ENCODE peak calls at places on chromosomes 11 and 22, in ten cellular contexts. Y is left lung, B is body of pancreas, E is AG04450, M is right atrium auricular region, F is BJ, G is epithelial cell of esophagus, D is left ventricle myocardium inferior, K is cardiac fibroblast, N is SK-N-SH. C is an unnamed sample.

GRCh38 chr11:45390407-45390806 is 104.3 kb upstream of the SYT13 start:
- DNase-seq in Y (no peak), B (no peak), E (no peak), M (no peak), F (no peak), G (no peak), D (no peak), K (peak; percentile 11), N (no peak), C (no peak)

GRCh38 chr11:11987503-11988022 is 20.9 kb downstream of the DKK3 start:
- DNase-seq in Y (no peak), B (no peak), E (no peak), M (no peak), F (no peak), G (peak; percentile 11), D (no peak), K (peak; percentile 55), N (no peak), C (no peak)

GRCh38 chr11:110837535-110838127 is 125.4 kb upstream of the ARHGAP20 start:
- DNase-seq in Y (no peak), B (no peak), E (no peak), M (no peak), F (no peak), G (no peak), D (no peak), K (peak; percentile 43), N (no peak), C (no peak)

GRCh38 chr11:69924308-69925161 is 105.3 kb upstream of the FGF3 start:
- DNase-seq in Y (no peak), B (no peak), E (no peak), M (no peak), F (no peak), G (no peak), D (no peak), K (no peak), N (no peak), C (no peak)

GRCh38 chr11:59822989-59823566 is 12.5 kb upstream of the MRPL16 start:
- DNase-seq in Y (no peak), B (peak; percentile 73), E (peak; percentile 13), M (no peak), F (no peak), G (peak; percentile 77), D (no peak), K (peak; percentile 72), N (peak; percentile 53), C (peak; percentile 66)

GRCh38 chr11:6404341-6405038 is 14.2 kb downstream of the SMPD1 start:
- DNase-seq in Y (no peak), B (no peak), E (no peak), M (no peak), F (no peak), G (peak; percentile 38), D (no peak), K (no peak), N (no peak), C (no peak)

GRCh38 chr11:113907155-113907554 is 2.6 kb downstream of the HTR3B start:
- DNase-seq in Y (no peak), B (no peak), E (no peak), M (no peak), F (no peak), G (no peak), D (no peak), K (no peak), N (no peak), C (no peak)

GRCh38 chr11:3808846-3809623 is 675 bp downstream of the PGAP2 start:
- DNase-seq in Y (no peak), B (peak; percentile 77), E (no peak), M (no peak), F (no peak), G (peak; percentile 82), D (no peak), K (peak; percentile 55), N (peak; percentile 68), C (peak; percentile 81)

GRCh38 chr22:32218470-32218869 is 13.6 kb upstream of the RFPL2 start:
- DNase-seq in Y (no peak), B (no peak), E (no peak), M (no peak), F (no peak), G (no peak), D (no peak), K (no peak), N (no peak), C (no peak)

GRCh38 chr11:15074206-15075161 is 1.1 kb downstream of the CALCB start:
- DNase-seq in Y (peak; percentile 91), B (peak; percentile 93), E (peak; percentile 20), M (peak; percentile 82), F (no peak), G (peak; percentile 79), D (peak; percentile 81), K (peak; percentile 74), N (peak; percentile 83), C (peak; percentile 83)

GRCh38 chr22:33386270-33386669 is 328.1 kb upstream of the SYN3 start:
- DNase-seq in Y (no peak), B (no peak), E (no peak), M (no peak), F (no peak), G (no peak), D (no peak), K (no peak), N (no peak), C (no peak)

GRCh38 chr22:25838960-25839741 is 97.2 kb downstream of the MYO18B start:
- DNase-seq in Y (no peak), B (no peak), E (no peak), M (no peak), F (no peak), G (no peak), D (no peak), K (no peak), N (no peak), C (no peak)

GRCh38 chr11:86244063-86244521 is 461 bp upstream of the EED start:
- DNase-seq in Y (peak; percentile 92), B (peak; percentile 92), E (peak; percentile 67), M (peak; percentile 86), F (no peak), G (peak; percentile 89), D (peak; percentile 87), K (no peak), N (peak; percentile 88), C (peak; percentile 95)

DNA sequence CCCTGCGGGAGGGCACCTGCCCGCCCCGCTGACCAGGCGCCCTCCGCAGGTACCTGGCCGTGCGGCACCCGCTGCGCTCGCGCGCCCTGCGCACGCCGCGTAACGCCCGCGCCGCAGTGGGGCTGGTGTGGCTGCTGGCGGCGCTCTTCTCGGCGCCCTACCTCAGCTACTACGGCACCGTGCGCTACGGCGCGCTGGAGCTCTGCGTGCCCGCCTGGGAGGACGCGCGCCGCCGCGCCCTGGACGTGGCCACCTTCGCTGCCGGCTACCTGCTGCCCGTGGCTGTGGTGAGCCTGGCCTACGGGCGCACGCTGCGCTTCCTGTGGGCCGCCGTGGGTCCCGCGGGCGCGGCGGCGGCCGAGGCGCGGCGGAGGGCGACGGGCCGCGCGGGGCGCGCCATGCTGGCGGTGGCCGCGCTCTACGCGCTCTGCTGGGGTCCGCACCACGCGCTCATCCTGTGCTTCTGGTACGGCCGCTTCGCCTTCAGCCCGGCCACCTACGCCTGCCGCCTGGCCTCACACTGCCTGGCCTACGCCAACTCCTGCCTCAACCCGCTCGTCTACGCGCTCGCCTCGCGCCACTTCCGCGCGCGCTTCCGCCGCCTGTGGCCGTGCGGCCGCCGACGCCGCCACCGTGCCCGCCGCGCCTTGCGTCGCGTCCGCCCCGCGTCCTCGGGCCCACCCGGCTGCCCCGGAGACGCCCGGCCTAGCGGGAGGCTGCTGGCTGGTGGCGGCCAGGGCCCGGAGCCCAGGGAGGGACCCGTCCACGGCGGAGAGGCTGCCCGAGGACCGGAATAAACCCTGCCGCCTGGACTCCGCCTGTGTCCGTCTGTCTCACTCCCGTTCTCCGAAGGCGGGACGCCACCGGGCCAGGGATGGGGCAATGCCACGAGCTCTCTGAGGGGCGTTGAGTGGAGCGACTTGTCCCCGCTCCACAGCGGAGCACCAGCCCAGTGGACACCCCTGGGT is 1.8 kb downstream of the GALR3 start:
- DNase-seq in Y (peak; percentile 82), B (no peak), E (no peak), M (no peak), F (no peak), G (peak; percentile 67), D (no peak), K (no peak), N (peak; percentile 71), C (no peak)
- H3K4me3 ChIP-seq in Y (no peak overlapping the region), B (no peak overlapping the region), E (peak overlapping the region; percentile 47), M (peak overlapping the region; percentile 37), F (peak overlapping the region; percentile 27), G (no peak overlapping the region), D (peak overlapping the region; percentile 52), K (peak overlapping the region; percentile 5), N (no peak overlapping the region), C (no peak overlapping the region)

DNA sequence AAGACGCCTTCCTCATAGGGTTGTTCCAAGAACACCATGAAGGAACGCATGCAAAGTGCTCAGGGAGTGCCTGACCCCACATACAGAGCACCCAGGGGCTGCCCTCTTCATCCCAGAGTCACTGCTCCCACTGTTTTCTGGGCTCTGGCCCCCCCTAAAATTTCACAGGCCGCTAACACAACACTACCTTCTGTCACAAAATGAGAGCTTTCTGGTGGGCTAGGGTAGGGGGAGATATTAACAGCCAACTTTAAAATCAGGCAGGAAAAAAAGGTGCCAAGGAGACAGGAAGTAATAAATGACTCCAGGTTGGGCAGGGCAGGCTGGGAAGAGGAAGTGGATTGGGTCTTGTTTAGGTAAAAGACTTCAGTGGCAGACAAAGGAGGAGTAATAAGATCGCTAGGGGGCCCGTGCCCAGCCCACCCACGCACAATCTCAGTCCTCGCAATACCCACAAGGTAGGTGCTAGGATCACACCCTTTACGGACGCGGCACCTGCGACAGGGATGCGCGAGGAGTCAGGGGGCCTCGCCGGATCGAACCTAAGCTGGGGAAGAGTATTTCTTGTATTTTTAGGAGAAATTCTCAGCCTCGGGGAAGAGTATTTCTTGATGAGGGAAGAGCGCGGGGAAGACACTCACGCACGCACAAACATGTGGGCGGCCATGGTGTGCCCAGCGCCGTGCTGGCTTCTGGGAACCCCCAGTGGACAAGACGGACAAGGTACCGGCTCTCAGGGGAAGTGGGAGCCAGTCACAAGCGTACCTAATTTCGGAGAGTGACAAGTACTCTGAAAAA is 911 bp upstream of the FAM118A start:
- DNase-seq in Y (no peak), B (no peak), E (no peak), M (no peak), F (no peak), G (no peak), D (no peak), K (no peak), N (no peak), C (no peak)
- H3K4me3 ChIP-seq in Y (peak overlapping the region; percentile 89), B (no peak overlapping the region), E (peak overlapping the region; percentile 63), M (peak overlapping the region; percentile 91), F (peak overlapping the region; percentile 30), G (peak overlapping the region; percentile 49), D (peak overlapping the region; percentile 97), K (peak overlapping the region; percentile 35), N (peak overlapping the region; percentile 90), C (peak overlapping the region; percentile 28)

DNA sequence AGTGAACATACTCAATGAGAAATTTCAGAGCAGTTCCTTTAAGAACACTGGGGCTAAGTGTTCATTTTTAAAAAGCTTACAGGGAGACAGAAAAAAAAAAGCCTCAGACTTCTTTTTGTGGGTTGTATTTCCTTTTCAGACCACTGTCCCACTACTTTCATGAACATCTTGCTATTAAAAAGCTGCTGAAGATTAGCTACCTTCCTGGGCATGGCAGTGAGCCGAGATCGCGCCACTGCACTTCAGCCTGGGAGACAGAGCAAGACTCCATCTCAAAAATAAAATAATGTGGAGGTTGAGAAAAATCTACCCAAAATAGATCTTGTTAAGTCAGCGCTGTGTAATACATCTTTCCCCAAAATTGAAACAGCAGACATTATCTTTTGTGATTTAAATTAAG is 10.7 kb downstream of the TRAF6 start:
- DNase-seq in Y (no peak), B (no peak), E (no peak), M (no peak), F (no peak), G (no peak), D (no peak), K (no peak), N (no peak), C (no peak)
- H3K4me3 ChIP-seq in Y (no peak overlapping the region), B (no peak overlapping the region), E (no peak overlapping the region), M (no peak overlapping the region), F (no peak overlapping the region), G (no peak overlapping the region), D (no peak overlapping the region), K (no peak overlapping the region), N (no peak overlapping the region), C (no peak overlapping the region)

GRCh38 chr11:76210920-76211851 is 4.9 kb upstream of the WNT11 start:
- DNase-seq in Y (peak; percentile 48), B (no peak), E (no peak), M (no peak), F (no peak), G (no peak), D (no peak), K (no peak), N (no peak), C (no peak)
- H3K4me3 ChIP-seq in Y (peak overlapping the region; percentile 48), B (no peak overlapping the region), E (peak overlapping the region; percentile 21), M (peak overlapping the region; percentile 67), F (peak overlapping the region; percentile 10), G (no peak overlapping the region), D (peak overlapping the region; percentile 70), K (peak overlapping the region; percentile 25), N (peak overlapping the region; percentile 59), C (peak overlapping the region; percentile 70)

C was measured in Caco-2.